ENCODE peak calls at places on chromosomes 12 and 14, in six cellular contexts. G is OCI-LY7, B is GM23338, N is PC-3, M is GM23248, D is HCT116. I is an unnamed sample. For H3K4me1, the result is how much of the 10 kb centered on the place peaks cover.

GRCh38 chr12:101166866-101167265 is 43.2 kb downstream of the SLC5A8 start:
- DNase-seq in M (no peak), G (no peak), B (no peak), N (no peak), D (no peak), I (no peak)

GRCh38 chr12:43826681-43827458 is 9.0 kb upstream of the TMEM117 start:
- DNase-seq in N (no peak), B (no peak), D (no peak), M (no peak), G (no peak), I (no peak)

GRCh38 chr14:54350196-54350595 is 46.6 kb upstream of the CDKN3 start:
- DNase-seq in M (peak), G (no peak), D (no peak), N (no peak), B (no peak), I (no peak)

GRCh38 chr14:104350463-104351185 is 212.2 kb downstream of the KIF26A start:
- DNase-seq in N (no peak), M (no peak), G (no peak), D (no peak), B (no peak), I (no peak)

GRCh38 chr14:21215879-21216251 is 53.4 kb downstream of the HNRNPC start:
- DNase-seq in G (no peak), M (no peak), D (no peak), N (no peak), B (no peak), I (no peak)

GRCh38 chr12:79886917-79887519 is 47.9 kb downstream of the PPP1R12A start:
- DNase-seq in M (peak), B (peak), N (peak), D (peak), G (peak), I (peak)

GRCh38 chr12:122138616-122139015 is 35.4 kb downstream of the IL31 start:
- DNase-seq in D (no peak), G (no peak), M (no peak), B (no peak), N (no peak), I (no peak)

GRCh38 chr12:78494911-78495310 is 369.7 kb upstream of the SYT1 start:
- DNase-seq in N (no peak), M (peak), D (no peak), B (no peak), G (no peak), I (no peak)

GRCh38 chr12:95859947-95860850 is 1.4 kb downstream of the SNRPF start:
- DNase-seq in M (peak), G (no peak), B (no peak), D (no peak), N (no peak), I (no peak)

GRCh38 chr12:108950991-108951739 is 69.7 kb downstream of the SVOP start:
- DNase-seq in G (peak), B (peak), D (peak), M (peak), N (peak), I (peak)

GRCh38 chr14:37263656-37264236 is 66.0 kb downstream of the MIPOL1 start:
- DNase-seq in M (no peak), D (no peak), G (no peak), N (no peak), B (no peak), I (no peak)

GRCh38 chr14:65877631-65878030 is 465.1 kb downstream of the FUT8 start:
- DNase-seq in G (no peak), M (no peak), B (no peak), D (no peak), N (no peak), I (no peak)

GRCh38 chr14:105168979-105169507 is 467 bp upstream of the JAG2 start:
- DNase-seq in B (peak), N (no peak), D (no peak), G (peak), M (peak), I (peak)

GRCh38 chr14:47833006-47833405 is 157.6 kb upstream of the MDGA2 start:
- DNase-seq in D (no peak), B (no peak), N (no peak), G (no peak), M (no peak), I (no peak)

GRCh38 chr12:2652401-2653081 is 142.2 kb upstream of the FKBP4 start:
- DNase-seq in G (no peak), D (no peak), M (no peak), N (no peak), B (peak), I (no peak)

GRCh38 chr12:45273717-45274271 is 57.9 kb downstream of the ANO6 start:
- DNase-seq in M (peak), D (peak), G (no peak), N (peak), B (no peak), I (peak)

GRCh38 chr14:79638647-79639266 is 572.5 kb downstream of the DIO2 start:
- DNase-seq in M (no peak), B (no peak), N (no peak), D (no peak), G (no peak), I (no peak)

GRCh38 chr12:26017484-26018211 is 59.2 kb downstream of the RASSF8 start:
- DNase-seq in D (peak), N (peak), G (peak), M (peak), B (peak), I (peak)

GRCh38 chr12:65948320-65949008 is 124.2 kb downstream of the HMGA2 start:
- DNase-seq in B (no peak), G (no peak), N (peak), M (peak), D (peak), I (peak)

GRCh38 chr12:38954119-38954746 is 48.8 kb upstream of the CPNE8 start:
- DNase-seq in B (no peak), M (no peak), N (no peak), G (no peak), D (no peak), I (peak)

GRCh38 chr12:66217342-66217929 is 28.4 kb downstream of the IRAK3 start:
- DNase-seq in M (no peak), N (no peak), B (no peak), D (no peak), G (peak), I (no peak)

GRCh38 chr12:1289371-1290155 is 298.5 kb downstream of the ERC1 start:
- DNase-seq in B (no peak), N (no peak), D (no peak), G (no peak), M (peak), I (no peak)

GRCh38 chr12:15956413-15957185 is 45.5 kb downstream of the DERA start:
- DNase-seq in N (peak), M (no peak), B (no peak), G (no peak), D (peak), I (peak)

GRCh38 chr12:1607940-1608782 is 13.8 kb upstream of the FBXL14 start:
- DNase-seq in D (no peak), N (no peak), G (peak), M (peak), B (no peak), I (no peak)

GRCh38 chr12:117012189-117012805 is 86.9 kb downstream of the TESC start:
- DNase-seq in M (peak), D (no peak), G (no peak), B (no peak), N (no peak), I (no peak)

GRCh38 chr12:125143491-125143890 is 78.3 kb downstream of the AACS start:
- DNase-seq in B (no peak), N (no peak), M (peak), D (no peak), G (no peak), I (no peak)

GRCh38 chr12:85725991-85726390 is 110.2 kb downstream of the RASSF9 start:
- DNase-seq in D (no peak), M (peak), G (no peak), N (no peak), B (no peak), I (no peak)

GRCh38 chr12:120324841-120325417 is 2.6 kb downstream of the PLA2G1B start:
- DNase-seq in D (no peak), N (no peak), M (no peak), B (no peak), G (no peak), I (no peak)

GRCh38 chr12:107515446-107515958 is 170.1 kb upstream of the PWP1 start:
- DNase-seq in N (peak), G (no peak), B (peak), M (peak), D (peak), I (peak)

GRCh38 chr12:68977909-68978610 is 45.1 kb upstream of the CPM start:
- DNase-seq in B (no peak), M (no peak), D (no peak), N (no peak), G (no peak), I (no peak)

GRCh38 chr12:2290091-2290490 is 237.3 kb downstream of the CACNA1C start:
- DNase-seq in B (no peak), M (no peak), N (no peak), D (no peak), G (no peak), I (no peak)

GRCh38 chr12:7989827-7990491 is 42.6 kb upstream of the FOXJ2 start:
- DNase-seq in D (no peak), B (no peak), M (no peak), N (no peak), G (no peak), I (no peak)
- H2AFZ ChIP-seq in D (no peak), B (peak), M (no peak), N (no peak), G (peak), I (no peak)

DNA sequence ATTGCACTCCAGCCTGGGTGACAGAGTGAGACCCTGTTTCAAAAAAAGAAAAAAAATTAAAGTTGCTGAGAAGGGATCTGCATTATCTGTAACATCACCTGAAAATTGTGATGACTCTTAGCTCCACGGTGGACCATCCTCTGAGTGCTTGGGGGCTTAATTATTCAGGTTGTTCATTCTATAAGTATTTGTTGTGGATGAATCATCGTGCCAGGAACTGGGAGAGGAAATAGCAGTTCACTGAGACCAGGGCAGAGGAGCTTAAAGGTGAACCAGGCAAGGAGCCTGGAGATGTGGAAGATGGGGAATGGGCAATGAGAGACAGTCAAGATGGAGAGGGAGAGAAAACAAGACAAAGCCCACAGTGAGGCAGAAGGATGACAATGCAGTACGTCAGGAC is 25.5 kb upstream of the GSC start:
- DNase-seq in M (peak), N (peak), G (no peak), D (no peak), B (no peak), I (no peak)
- TF ChIP-seq EZH2phosphoT487 in M (no peak), N (no peak), G (no peak), D (no peak), B (no peak), I (no peak)

GRCh38 chr12:13209279-13210021 is 12.9 kb downstream of the EMP1 start:
- DNase-seq in N (no peak), G (no peak), M (peak), B (no peak), D (no peak), I (no peak)
- H3K4me1 ChIP-seq in N (half or more), G (under half), M (half or more), B (under half), D (half or more), I (under half)

GRCh38 chr12:58425481-58426392 is 484.4 kb downstream of the ATP23 start:
- DNase-seq in D (peak), N (peak), B (peak), M (peak), G (no peak), I (peak)
- H2AFZ ChIP-seq in D (peak), N (peak), B (peak), M (peak), G (no peak), I (peak)

DNA sequence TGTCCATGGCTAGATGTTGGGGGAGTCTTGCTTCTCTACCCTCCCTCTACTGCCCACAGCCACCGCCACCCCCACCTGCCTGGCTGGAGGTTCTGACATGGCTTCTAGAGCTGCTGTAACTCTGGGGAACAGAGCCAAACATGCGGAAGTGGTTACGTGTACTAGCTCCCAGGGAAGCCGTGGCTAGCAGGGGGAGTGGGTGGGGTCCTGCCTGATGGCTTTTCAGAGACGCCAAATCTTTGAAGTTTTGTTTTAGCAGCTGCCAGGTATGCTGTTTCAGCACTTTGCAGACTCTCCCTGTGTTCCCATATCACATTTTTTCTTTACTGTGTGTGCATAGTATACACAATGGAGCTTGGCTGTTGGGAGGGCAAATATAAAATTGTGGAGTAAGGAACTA is 150.3 kb downstream of the TGFB3 start:
- DNase-seq in B (no peak), D (no peak), M (peak), G (no peak), N (peak), I (peak)
- TF ChIP-seq EZH2phosphoT487 in B (no peak), D (no peak), M (no peak), G (no peak), N (no peak), I (no peak)